ENCODE peak calls at places on chromosomes 16 and 17, in ten cellular contexts. Q is neuronal stem cell, J is body of pancreas, A is A549, K is ovary, O is IMR-90, B is iPS DF 6.9, C is heart right ventricle, I is left ventricle myocardium inferior, X is SJSA1. P is an unnamed sample.

GRCh38 chr16:55380485-55380884 is 56.5 kb downstream of the IRX6 start:
- DNase-seq in K (no peak), O (no peak), B (no peak), A (no peak), J (no peak), C (no peak), Q (no peak), X (no peak), I (no peak), P (no peak)

GRCh38 chr16:51326131-51326856 is 175.2 kb upstream of the SALL1 start:
- DNase-seq in I (no peak), X (peak; percentile 27), K (no peak), J (no peak), A (peak; percentile 26), O (peak; percentile 87), B (no peak), Q (no peak), C (no peak), P (no peak)

GRCh38 chr17:17402558-17402957 is 74.2 kb upstream of the MED9 start:
- DNase-seq in C (no peak), Q (no peak), O (peak; percentile 36), X (peak; percentile 27), K (no peak), A (no peak), B (no peak), J (no peak), I (no peak), P (no peak)

GRCh38 chr17:7854078-7854777 is 638 bp upstream of the TMEM88 start:
- DNase-seq in B (no peak), C (peak; percentile 13), X (no peak), J (no peak), K (peak; percentile 54), Q (no peak), A (no peak), O (no peak), I (no peak), P (peak; percentile 52)

GRCh38 chr16:2037631-2038358 is 9.8 kb downstream of the NTHL1 start:
- DNase-seq in O (no peak), B (no peak), J (no peak), A (no peak), Q (no peak), C (no peak), X (no peak), K (peak; percentile 68), I (no peak), P (no peak)

GRCh38 chr17:40179923-40180659 is 2.8 kb downstream of the RAPGEFL1 start:
- DNase-seq in B (no peak), I (no peak), O (peak; percentile 70), C (no peak), K (no peak), Q (no peak), A (peak; percentile 78), J (no peak), X (no peak), P (no peak)

GRCh38 chr17:40516581-40517285 is 15.3 kb upstream of the TNS4 start:
- DNase-seq in J (no peak), B (no peak), X (peak; percentile 57), A (peak; percentile 74), C (no peak), Q (no peak), I (no peak), O (no peak), K (peak; percentile 19), P (peak; percentile 51)

GRCh38 chr16:80028581-80029380 is 428.2 kb upstream of the MAF start:
- DNase-seq in O (no peak), J (no peak), K (no peak), Q (peak; percentile 31), A (no peak), X (no peak), I (no peak), B (no peak), C (no peak), P (no peak)

GRCh38 chr16:66266436-66267286 is 99.8 kb upstream of the CDH5 start:
- DNase-seq in Q (no peak), K (peak; percentile 82), O (peak; percentile 90), A (no peak), C (peak; percentile 68), I (peak; percentile 76), B (no peak), X (peak; percentile 93), J (no peak), P (peak; percentile 76)

GRCh38 chr17:51119415-51120356 is 982 bp downstream of the SPAG9 start:
- DNase-seq in Q (peak; percentile 37), J (peak; percentile 48), O (peak; percentile 46), C (peak; percentile 49), I (peak; percentile 41), B (no peak), A (peak; percentile 50), K (no peak), X (peak; percentile 78), P (peak; percentile 85)

GRCh38 chr16:70432800-70433455 is 6.0 kb downstream of the ST3GAL2 start:
- DNase-seq in O (no peak), K (no peak), I (no peak), X (no peak), Q (no peak), A (no peak), C (no peak), B (no peak), J (no peak), P (no peak)

GRCh38 chr16:70430667-70431536 is 8.0 kb downstream of the ST3GAL2 start:
- DNase-seq in X (peak; percentile 10), Q (no peak), A (no peak), B (no peak), K (no peak), J (no peak), O (peak; percentile 24), I (no peak), C (peak; percentile 34), P (no peak)

GRCh38 chr16:70429888-70430666 is 8.8 kb downstream of the ST3GAL2 start:
- DNase-seq in Q (no peak), J (no peak), X (no peak), B (no peak), C (no peak), A (no peak), I (no peak), K (no peak), O (no peak), P (no peak)

GRCh38 chr16:70433456-70434103 is 5.3 kb downstream of the ST3GAL2 start:
- DNase-seq in K (no peak), B (no peak), I (peak; percentile 70), C (peak; percentile 68), Q (no peak), O (peak; percentile 87), X (no peak), A (no peak), J (peak; percentile 22), P (peak; percentile 79)

DNA sequence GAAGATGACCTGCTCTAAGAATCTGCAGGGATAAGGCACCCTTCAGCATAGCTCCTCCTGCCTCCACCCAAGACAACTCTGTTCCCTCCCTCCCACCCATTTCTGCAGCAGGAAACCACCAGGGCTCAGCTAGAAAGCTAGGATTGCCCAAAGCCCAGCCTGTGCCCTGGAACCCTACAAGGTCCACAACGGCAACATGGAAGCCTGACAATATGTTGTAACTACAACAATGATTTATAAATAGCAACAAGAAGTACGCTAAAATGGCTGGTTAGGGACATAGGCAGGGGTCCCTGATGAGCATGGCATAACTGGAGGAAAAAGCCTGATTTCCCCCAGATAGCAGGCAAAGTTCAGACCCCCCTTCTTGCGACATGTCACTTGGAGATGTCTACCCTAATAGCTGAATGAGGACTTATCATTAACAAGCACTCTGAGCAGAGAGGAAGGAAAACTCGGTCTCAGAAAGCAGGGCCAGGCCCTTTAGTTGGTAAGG is 6.5 kb downstream of the ST3GAL2 start:
- DNase-seq in K (no peak), X (no peak), B (no peak), I (no peak), A (no peak), C (no peak), O (no peak), J (no peak), Q (no peak), P (no peak)
- H3K4me1 ChIP-seq in K (peaks cover 49% of the 10 kb centered on the region), X (peaks cover 66% of the 10 kb centered on the region), B (peaks cover 15% of the 10 kb centered on the region), I (peaks cover 96% of the 10 kb centered on the region), A (peaks cover 87% of the 10 kb centered on the region), C (peaks cover 54% of the 10 kb centered on the region), O (peaks cover 50% of the 10 kb centered on the region), J (peaks cover 36% of the 10 kb centered on the region), Q (peaks cover 49% of the 10 kb centered on the region), P (peaks cover 2% of the 10 kb centered on the region)

GRCh38 chr16:85173981-85174751 is 61.9 kb upstream of the CIBAR2 start:
- DNase-seq in J (peak; percentile 71), A (peak; percentile 76), K (peak; percentile 66), Q (no peak), O (peak; percentile 89), X (peak; percentile 81), C (no peak), B (no peak), I (no peak), P (peak; percentile 91)
- H3K27ac ChIP-seq in J (peak overlapping the region; percentile 19), A (peak overlapping the region; percentile 87), K (no peak overlapping the region), Q (no peak overlapping the region), O (peak overlapping the region; percentile 81), X (peak overlapping the region; percentile 70), C (peak overlapping the region; percentile 11), B (no peak overlapping the region), I (no peak overlapping the region), P (peak overlapping the region; percentile 18)

DNA sequence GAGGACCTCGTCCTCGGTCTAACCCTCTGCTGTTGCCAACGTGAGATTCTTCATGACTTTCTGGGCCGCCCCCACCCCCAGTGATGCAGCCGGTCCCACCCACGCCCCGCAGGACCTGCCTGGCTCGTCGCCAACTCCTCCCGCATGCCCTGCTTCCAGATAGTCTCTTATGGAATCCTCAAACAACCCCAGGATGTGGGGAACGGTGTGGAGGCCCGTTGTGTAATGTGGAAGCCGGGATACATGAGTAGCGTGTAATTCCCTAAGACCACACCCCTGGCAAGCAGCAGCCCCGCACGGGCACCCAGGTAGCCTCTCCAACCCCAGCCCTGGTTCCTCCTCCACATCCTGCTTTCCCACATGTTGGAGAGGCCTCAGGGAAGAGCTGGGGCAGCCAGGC is 275.9 kb downstream of the C16orf95 start:
- DNase-seq in I (no peak), O (no peak), K (no peak), C (no peak), B (no peak), A (no peak), J (no peak), Q (no peak), X (no peak), P (no peak)
- H3K4me1 ChIP-seq in I (peaks cover 19% of the 10 kb centered on the region), O (no peaks in the 10 kb centered on the region), K (no peaks in the 10 kb centered on the region), C (no peaks in the 10 kb centered on the region), B (no peaks in the 10 kb centered on the region), A (no peaks in the 10 kb centered on the region), J (peaks cover 20% of the 10 kb centered on the region), Q (no peaks in the 10 kb centered on the region), X (no peaks in the 10 kb centered on the region), P (peaks cover 3% of the 10 kb centered on the region)

DNA sequence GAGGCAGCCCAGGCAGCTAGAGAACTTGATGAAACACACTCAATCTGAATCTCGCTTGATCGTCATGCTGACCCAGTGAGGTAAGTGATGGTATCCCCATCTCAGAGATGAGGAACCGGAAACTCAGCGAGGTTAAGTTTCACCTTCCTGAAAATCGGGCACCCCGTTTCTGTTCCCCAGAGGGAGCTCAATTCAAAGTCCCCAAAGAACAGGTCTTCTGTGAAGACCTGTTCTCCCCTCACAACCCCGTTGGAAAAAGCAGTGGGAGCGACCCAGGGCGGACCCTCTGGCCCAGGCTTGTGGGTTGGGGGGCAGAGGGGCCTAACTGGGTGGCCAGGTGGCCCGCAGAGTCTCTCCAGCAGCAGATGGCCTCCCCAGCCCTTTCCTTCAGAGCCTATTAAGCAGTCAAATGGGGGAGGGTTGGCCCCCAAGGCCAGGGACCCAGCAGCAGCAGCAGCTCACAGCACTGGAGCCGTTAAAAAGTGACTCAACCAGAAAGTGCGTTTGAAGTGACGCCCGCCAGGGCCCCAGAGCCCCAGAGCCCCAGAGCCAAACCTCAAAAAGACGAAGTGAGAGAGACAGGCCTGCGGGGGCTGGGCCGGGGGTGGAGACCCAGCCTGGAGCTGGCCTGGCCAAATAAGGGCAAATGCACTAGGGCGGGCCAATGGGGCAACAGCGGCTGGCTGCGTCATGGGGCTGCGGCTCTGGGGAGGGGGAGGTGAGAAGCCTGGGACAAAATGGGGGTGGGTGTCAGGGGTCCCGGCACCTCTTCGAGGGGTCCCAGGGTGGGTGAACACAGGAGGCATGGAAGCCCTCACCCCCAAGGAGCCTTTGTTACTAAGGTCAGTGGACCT is 9.2 kb upstream of the TSPOAP1 start:
- DNase-seq in Q (no peak), X (peak; percentile 74), I (peak; percentile 77), J (peak; percentile 36), O (peak; percentile 96), B (no peak), K (peak; percentile 51), A (no peak), C (peak; percentile 71), P (peak; percentile 89)
- H3K27ac ChIP-seq in Q (peak overlapping the region; percentile 54), X (peak overlapping the region; percentile 58), I (peak overlapping the region; percentile 67), J (no peak overlapping the region), O (peak overlapping the region; percentile 98), B (no peak overlapping the region), K (no peak overlapping the region), A (peak overlapping the region; percentile 9), C (peak overlapping the region; percentile 71), P (no peak overlapping the region)